ENCODE peak calls at places on chromosomes 7 and 10, in eight cellular contexts. X is stomach; V is CD8-positive, alpha-beta T cell; K is uterus; P is pancreas; W is SJCRH30; T is fibroblast of lung; B is vagina. J is an unnamed sample. For H3K9me3, the result is how much of the 10 kb centered on the place peaks cover.

GRCh38 chr10:113689057-113689456 is 9.3 kb downstream of the CASP7 start:
- DNase-seq in X (no peak), W (no peak), T (no peak), P (no peak), V (no peak), B (no peak), K (no peak), J (no peak)

GRCh38 chr7:23470290-23471089 is at the start of gene IGF2BP3:
- DNase-seq in K (no peak), V (no peak), B (peak), W (peak), P (no peak), T (peak), X (no peak), J (no peak)

GRCh38 chr7:41130021-41130420 is 572.9 kb downstream of the INHBA start:
- DNase-seq in P (no peak), W (no peak), X (no peak), T (no peak), B (no peak), V (no peak), K (no peak), J (no peak)

GRCh38 chr10:79303631-79304478 is 43.4 kb upstream of the PPIF start:
- DNase-seq in X (no peak), W (no peak), P (no peak), B (no peak), V (no peak), T (no peak), K (no peak), J (no peak)

GRCh38 chr10:90274721-90275468 is 573.5 kb downstream of the KIF20B start:
- DNase-seq in K (no peak), W (no peak), P (no peak), X (no peak), V (no peak), B (no peak), T (peak), J (no peak)

GRCh38 chr7:142983825-142984224 is 21.7 kb upstream of the KEL start:
- DNase-seq in X (no peak), K (no peak), B (no peak), T (no peak), V (no peak), P (no peak), W (no peak), J (no peak)

GRCh38 chr10:126468876-126469643 is 80.8 kb upstream of the ADAM12 start:
- DNase-seq in B (no peak), V (peak), K (no peak), W (no peak), T (peak), X (no peak), P (no peak), J (no peak)

GRCh38 chr7:102197599-102197998 is 89.1 kb upstream of the SH2B2 start:
- DNase-seq in B (no peak), K (no peak), P (no peak), W (no peak), T (no peak), X (no peak), V (no peak), J (no peak)

GRCh38 chr10:29430101-29430500 is 141.2 kb downstream of the LYZL1 start:
- DNase-seq in W (no peak), P (no peak), X (no peak), B (no peak), T (no peak), V (no peak), K (no peak), J (no peak)

GRCh38 chr7:121019018-121019417 is 30.5 kb downstream of the CPED1 start:
- DNase-seq in K (no peak), W (no peak), P (no peak), T (peak), B (no peak), X (no peak), V (no peak), J (no peak)

GRCh38 chr10:19828278-19829049 is 12.2 kb downstream of the PLXDC2 start:
- DNase-seq in W (no peak), B (no peak), X (no peak), T (no peak), P (no peak), V (no peak), K (peak), J (no peak)

GRCh38 chr7:47449810-47450586 is 131.9 kb downstream of the TNS3 start:
- DNase-seq in B (no peak), K (no peak), T (peak), P (no peak), V (no peak), X (no peak), W (no peak), J (no peak)

GRCh38 chr10:72272689-72273409 is 875 bp upstream of the DDIT4 start:
- DNase-seq in P (peak), T (peak), K (peak), V (peak), B (no peak), X (peak), W (peak), J (no peak)

DNA sequence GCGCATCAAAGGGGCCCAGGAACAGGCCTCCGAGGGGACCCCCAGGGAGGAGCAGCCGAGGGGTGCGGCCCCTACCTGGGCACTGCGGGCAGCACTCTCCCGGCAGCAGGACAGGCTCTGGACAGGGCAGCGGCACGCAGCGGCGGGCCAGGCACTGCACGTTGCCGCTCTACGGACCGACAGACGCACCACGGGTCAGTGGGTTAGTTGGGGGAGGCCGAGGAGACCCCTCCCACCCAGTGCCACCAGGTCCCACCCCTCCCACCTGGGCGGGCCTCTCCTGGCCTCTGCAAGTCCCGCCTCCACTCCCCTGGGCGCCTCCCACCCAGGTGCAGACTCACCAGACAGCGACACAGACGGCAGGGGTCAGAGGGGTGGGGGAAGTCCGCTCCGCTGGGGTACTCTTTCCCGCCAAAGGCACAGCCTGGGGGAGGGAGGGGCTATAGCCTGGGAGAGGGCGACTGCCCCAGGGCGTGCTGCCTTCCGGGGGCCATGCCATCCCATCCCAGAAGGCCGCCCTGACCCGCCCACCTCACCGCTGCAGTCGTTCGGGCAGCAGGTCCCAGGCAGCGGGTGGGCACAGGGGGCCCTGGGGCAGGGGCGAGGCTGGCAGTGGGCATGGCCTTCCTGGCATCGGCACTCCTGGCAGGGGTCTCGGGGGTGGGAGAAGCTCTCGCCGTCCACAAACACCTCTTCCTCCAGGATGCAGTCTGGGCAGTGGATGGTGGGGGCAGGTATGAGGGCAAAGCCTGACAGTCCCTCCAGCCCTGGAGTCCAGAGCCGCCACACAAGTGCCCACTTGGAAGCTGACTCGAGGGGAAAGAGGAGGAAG is 19.2 kb downstream of the KCP start:
- DNase-seq in W (no peak), B (no peak), T (no peak), V (no peak), K (no peak), X (no peak), P (no peak), J (no peak)
- H3K4me3 ChIP-seq in W (peak), B (peak), T (no peak), V (no peak), K (no peak), X (peak), P (no peak), J (no peak)

GRCh38 chr10:130283234-130283574 is 147.0 kb downstream of the GLRX3 start:
- DNase-seq in K (no peak), B (no peak), X (no peak), W (no peak), P (no peak), V (no peak), T (no peak), J (no peak)

DNA sequence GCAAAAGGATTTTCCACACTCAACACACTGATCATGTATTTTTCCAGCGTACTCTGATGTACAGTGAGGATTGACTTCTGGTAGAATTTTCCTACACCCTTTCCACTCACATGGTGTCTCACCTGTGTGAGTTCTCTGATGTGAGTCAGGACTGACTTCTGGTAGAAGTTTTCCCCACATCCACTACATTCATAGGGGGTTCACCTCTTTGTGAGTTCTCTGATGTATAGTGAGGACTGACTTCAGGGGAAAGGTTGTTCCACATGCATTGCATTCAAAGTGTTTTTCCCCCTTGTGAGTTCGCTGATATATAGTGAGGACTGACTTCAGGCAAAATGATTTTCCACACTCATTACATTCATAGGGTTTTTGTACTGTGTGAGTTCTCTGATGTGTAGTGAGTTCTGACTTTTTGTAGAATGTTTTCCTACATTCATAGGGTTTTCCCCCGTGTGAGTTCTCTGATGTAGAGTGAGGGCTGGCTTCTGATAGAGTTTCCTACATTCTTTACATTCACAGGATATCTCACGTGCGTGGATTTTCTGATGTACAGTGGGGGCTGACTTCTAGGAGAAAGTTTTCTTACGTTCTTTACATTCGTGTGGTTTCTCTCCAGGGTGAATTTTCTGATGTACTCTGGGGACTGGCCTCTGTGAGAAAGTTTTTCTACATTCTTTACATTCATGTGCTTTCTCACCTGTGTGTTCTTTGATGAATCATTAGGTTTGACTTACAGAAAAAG is 146.5 kb downstream of the GLRX3 start:
- DNase-seq in K (no peak), X (no peak), V (no peak), W (no peak), P (no peak), T (no peak), B (no peak), J (no peak)
- H3K9me3 ChIP-seq in K (under half), X (half or more), V (under half), W (under half), P (under half), T (under half), B (under half), J (half or more)

GRCh38 chr10:117272195-117273076 is 31.5 kb downstream of the SLC18A2 start:
- DNase-seq in T (no peak), K (no peak), X (no peak), W (no peak), P (no peak), B (no peak), V (no peak), J (no peak)
- H3K4me3 ChIP-seq in T (no peak), K (no peak), X (no peak), W (no peak), P (no peak), B (no peak), V (no peak), J (no peak)

GRCh38 chr7:134594877-134595276 is 46.0 kb downstream of the AKR1B15 start:
- DNase-seq in K (no peak), P (no peak), W (no peak), T (no peak), X (no peak), B (no peak), V (no peak), J (no peak)
- H3K9me3 ChIP-seq in K (under half), P (under half), W (under half), T (under half), X (under half), B (under half), V (under half), J (under half)

DNA sequence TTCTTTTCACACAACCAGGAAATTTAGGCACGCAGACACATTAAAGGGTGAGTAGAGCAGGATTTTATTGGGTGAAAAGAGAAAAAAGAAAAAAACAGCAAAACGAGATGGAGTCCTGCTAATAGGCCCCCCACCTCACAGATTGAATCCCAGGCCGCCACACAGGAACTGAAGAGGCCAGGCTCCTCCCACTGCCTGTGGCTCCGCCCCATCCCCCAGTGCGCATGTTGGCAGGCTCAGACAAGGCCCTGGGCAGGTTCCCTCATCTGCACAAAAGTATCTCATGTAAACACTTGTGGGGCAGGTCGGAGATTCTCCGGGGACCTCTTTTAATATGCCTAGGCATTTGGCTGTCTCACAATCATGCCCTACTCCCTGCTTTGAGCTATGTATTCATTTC is 76.1 kb upstream of the KIF5B start:
- DNase-seq in W (no peak), P (no peak), V (no peak), X (no peak), B (no peak), K (no peak), T (no peak), J (no peak)
- H3K4me3 ChIP-seq in W (no peak), P (no peak), V (no peak), X (no peak), B (no peak), K (no peak), T (no peak), J (no peak)

DNA sequence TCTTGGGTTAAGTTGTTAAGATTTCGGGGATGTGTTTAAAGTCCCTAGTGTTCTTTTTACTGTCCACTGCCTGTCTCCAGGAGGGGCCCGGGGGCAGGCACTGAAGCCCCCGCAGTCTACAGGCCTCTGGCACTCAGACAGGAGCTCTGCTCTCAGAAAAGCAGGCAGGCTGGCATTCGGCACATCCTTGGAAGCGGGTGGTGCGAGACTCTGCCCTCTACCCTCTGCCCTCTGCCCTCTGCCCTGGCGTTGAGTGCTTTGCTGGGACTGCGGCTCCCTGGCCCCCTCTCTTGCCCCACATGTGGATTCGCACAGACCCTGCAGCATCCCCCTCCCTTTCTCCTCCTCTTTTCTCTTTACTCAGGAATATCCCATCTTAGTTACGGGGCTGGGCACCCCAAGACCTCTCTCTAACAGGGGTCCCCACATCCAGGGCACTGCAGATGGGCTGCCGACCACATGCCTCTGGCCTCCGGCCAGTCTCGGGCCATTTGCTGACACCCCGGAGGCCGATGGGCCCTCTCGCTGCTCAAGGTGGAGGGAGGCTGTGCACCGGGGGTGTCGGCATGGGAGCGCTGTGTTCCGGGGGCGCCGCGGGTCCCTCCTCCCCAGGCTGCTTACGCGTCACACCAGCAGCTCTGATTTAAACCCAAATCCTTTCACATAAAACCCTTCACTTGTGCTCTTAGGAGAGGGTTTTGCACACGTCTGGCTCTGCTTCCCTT is 479.9 kb downstream of the DNAJB6 start:
- DNase-seq in W (no peak), P (no peak), T (no peak), B (no peak), V (no peak), X (no peak), K (no peak), J (no peak)
- H3K9me3 ChIP-seq in W (under half), P (under half), T (under half), B (under half), V (under half), X (under half), K (under half), J (under half)